ENCODE peak calls at places on chromosomes 12 and 14, in seven cellular contexts. Y is endothelial cell of umbilical vein, X is neural progenitor cell, Z is Karpas-422, B is IMR-90, V is K562, E is NT2/D1. O is an unnamed sample.

GRCh38 chr12:121253638-121254335 is 42.7 kb downstream of the CAMKK2 start:
- DNase-seq in Y (no peak), X (no peak), Z (no peak), B (no peak), V (no peak), E (no peak), O (no peak)

GRCh38 chr12:67256649-67257048 is 12.5 kb upstream of the CAND1 start:
- DNase-seq in Y (no peak), X (no peak), Z (no peak), B (no peak), V (no peak), E (no peak), O (no peak)

GRCh38 chr12:25071366-25071765 is 122.5 kb upstream of the BCAT1 start:
- DNase-seq in Y (peak), X (no peak), Z (no peak), B (no peak), V (no peak), E (no peak), O (no peak)

GRCh38 chr14:103204852-103205540 is 81.7 kb downstream of the TNFAIP2 start:
- DNase-seq in Y (no peak), X (no peak), Z (peak), B (peak), V (peak), E (no peak), O (no peak)

GRCh38 chr12:52181757-52182156 is 10.1 kb downstream of the KRT80 start:
- DNase-seq in Y (no peak), X (peak), Z (no peak), B (peak), V (no peak), E (peak), O (peak)

GRCh38 chr14:76904740-76905569 is 78.7 kb downstream of the LRRC74A start:
- DNase-seq in Y (peak), X (no peak), Z (peak), B (peak), V (no peak), E (no peak), O (peak)

GRCh38 chr14:39607978-39608377 is 175.7 kb upstream of the FBXO33 start:
- DNase-seq in Y (no peak), X (no peak), Z (no peak), B (no peak), V (no peak), E (no peak), O (no peak)

GRCh38 chr14:105168496-105168978 is at the start of gene JAG2:
- DNase-seq in Y (peak), X (peak), Z (peak), B (no peak), V (no peak), E (no peak), O (peak)

GRCh38 chr12:78392918-78393317 is 471.7 kb upstream of the SYT1 start:
- DNase-seq in Y (peak), X (no peak), Z (no peak), B (peak), V (no peak), E (no peak), O (no peak)

GRCh38 chr14:68343534-68344093 is 449.3 kb downstream of the ZFP36L1 start:
- DNase-seq in Y (no peak), X (no peak), Z (no peak), B (no peak), V (no peak), E (no peak), O (no peak)

GRCh38 chr14:80658733-80659132 is 282.8 kb downstream of the CEP128 start:
- DNase-seq in Y (no peak), X (peak), Z (no peak), B (no peak), V (no peak), E (no peak), O (no peak)

GRCh38 chr14:91896419-91896818 is 29.1 kb upstream of the TC2N start:
- DNase-seq in Y (no peak), X (no peak), Z (no peak), B (no peak), V (no peak), E (no peak), O (no peak)

GRCh38 chr12:54337280-54337842 is 12.4 kb downstream of the COPZ1 start:
- DNase-seq in Y (no peak), X (peak), Z (no peak), B (no peak), V (peak), E (no peak), O (peak)

GRCh38 chr12:56979628-56980027 is 22.2 kb upstream of the RDH16 start:
- DNase-seq in Y (no peak), X (no peak), Z (no peak), B (no peak), V (peak), E (no peak), O (peak)

GRCh38 chr12:15621140-15621539 is 168.0 kb downstream of the EPS8 start:
- DNase-seq in Y (peak), X (no peak), Z (no peak), B (no peak), V (no peak), E (no peak), O (no peak)

GRCh38 chr14:51534623-51535022 is 117.1 kb upstream of the FRMD6 start:
- DNase-seq in Y (peak), X (no peak), Z (no peak), B (peak), V (no peak), E (no peak), O (no peak)

GRCh38 chr14:26730929-26731618 is 133.2 kb upstream of the NOVA1 start:
- DNase-seq in Y (peak), X (peak), Z (peak), B (peak), V (peak), E (peak), O (peak)

GRCh38 chr12:106179086-106179485 is 40.3 kb upstream of the NUAK1 start:
- DNase-seq in Y (no peak), X (peak), Z (no peak), B (no peak), V (no peak), E (no peak), O (peak)

GRCh38 chr14:104421401-104421821 is 158.2 kb upstream of the C14orf180 start:
- DNase-seq in Y (no peak), X (no peak), Z (no peak), B (no peak), V (no peak), E (no peak), O (peak)

GRCh38 chr14:70901218-70901772 is 6.0 kb upstream of the PCNX1 start:
- DNase-seq in Y (no peak), X (no peak), Z (no peak), B (peak), V (no peak), E (no peak), O (no peak)

GRCh38 chr14:74836251-74836957 is 39.5 kb downstream of the PROX2 start:
- DNase-seq in Y (no peak), X (no peak), Z (peak), B (peak), V (no peak), E (no peak), O (no peak)

GRCh38 chr14:105931808-105932483 is 405.6 kb downstream of the TMEM121 start:
- DNase-seq in Y (no peak), X (no peak), Z (no peak), B (no peak), V (peak), E (no peak), O (peak)

GRCh38 chr14:72975776-72976175 is 49.5 kb downstream of the DCAF4 start:
- DNase-seq in Y (no peak), X (peak), Z (peak), B (no peak), V (no peak), E (no peak), O (peak)

GRCh38 chr12:91226-91625 is 24.7 kb downstream of the IQSEC3 start:
- DNase-seq in Y (no peak), X (no peak), Z (no peak), B (no peak), V (no peak), E (no peak), O (no peak)

GRCh38 chr12:5260591-5261086 is 171.3 kb upstream of the NTF3 start:
- DNase-seq in Y (no peak), X (no peak), Z (no peak), B (no peak), V (no peak), E (no peak), O (no peak)

GRCh38 chr14:103832046-103832445 is 15.3 kb downstream of the PPP1R13B start:
- DNase-seq in Y (no peak), X (no peak), Z (no peak), B (no peak), V (no peak), E (no peak), O (peak)

GRCh38 chr12:117699575-117699974 is 269.2 kb downstream of the KSR2 start:
- DNase-seq in Y (no peak), X (no peak), Z (no peak), B (no peak), V (no peak), E (no peak), O (no peak)

GRCh38 chr12:76247992-76248391 is 100.2 kb downstream of the BBS10 start:
- DNase-seq in Y (no peak), X (no peak), Z (no peak), B (no peak), V (no peak), E (no peak), O (no peak)

GRCh38 chr12:34404377-34405285 is 382.3 kb downstream of the ALG10 start:
- DNase-seq in Y (no peak), X (no peak), Z (no peak), B (no peak), V (peak), E (no peak), O (peak)

GRCh38 chr14:93160353-93160801 is 24.3 kb downstream of the MOAP1 start:
- DNase-seq in Y (no peak), X (peak), Z (peak), B (no peak), V (peak), E (no peak), O (peak)

GRCh38 chr14:50082784-50083466 is 33.4 kb downstream of the VCPKMT start:
- DNase-seq in Y (no peak), X (no peak), Z (no peak), B (peak), V (no peak), E (no peak), O (no peak)

GRCh38 chr14:32607399-32607798 is 278.3 kb downstream of the AKAP6 start:
- DNase-seq in Y (no peak), X (no peak), Z (no peak), B (no peak), V (no peak), E (no peak), O (no peak)

GRCh38 chr14:36442824-36443241 is 77.2 kb downstream of the NKX2-1 start:
- DNase-seq in Y (no peak), X (peak), Z (no peak), B (no peak), V (no peak), E (peak), O (peak)

GRCh38 chr12:571795-572531 is 91.3 kb downstream of the NINJ2 start:
- DNase-seq in Y (peak), X (no peak), Z (no peak), B (no peak), V (no peak), E (no peak), O (peak)

GRCh38 chr12:113152835-113153814 is 3.6 kb downstream of the CFAP73 start:
- DNase-seq in Y (peak), X (peak), Z (peak), B (peak), V (peak), E (peak), O (peak)
- H3K9ac ChIP-seq in Y (no peak), X (no peak), Z (peak), B (no peak), V (peak), E (peak), O (no peak)

DNA sequence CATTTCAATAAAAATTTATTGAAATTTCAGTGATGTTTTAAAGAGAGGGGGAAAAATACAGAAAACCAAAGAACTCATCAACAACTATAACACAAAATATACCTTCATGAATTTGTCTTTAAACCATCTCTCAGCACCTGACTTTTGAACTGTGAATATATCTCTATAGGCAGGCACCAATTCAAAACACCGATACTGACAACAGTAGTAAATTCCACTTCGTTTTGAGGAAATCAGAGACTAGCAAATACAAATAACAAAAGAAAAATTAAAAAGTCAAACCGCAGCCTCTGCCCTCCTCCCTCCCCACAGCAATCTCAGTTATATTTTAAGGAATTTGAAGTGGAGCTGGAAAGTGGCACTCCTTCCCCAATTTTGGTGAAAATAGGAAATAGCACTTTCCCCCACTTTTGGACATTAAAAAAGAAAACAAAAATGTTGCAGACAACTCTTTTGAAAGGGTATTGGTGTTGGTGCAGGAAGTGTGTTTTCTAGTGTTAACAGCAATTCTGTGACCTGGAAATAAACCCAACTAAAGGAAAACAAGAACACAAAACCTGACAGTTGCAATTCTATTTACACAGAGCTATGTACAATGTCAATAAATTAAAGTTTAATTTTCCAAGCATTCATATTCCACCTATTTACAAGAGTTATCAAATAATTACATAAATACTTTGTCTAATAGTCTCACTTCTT is 13.6 kb downstream of the TBX3 start:
- DNase-seq in Y (peak), X (no peak), Z (no peak), B (no peak), V (no peak), E (no peak), O (no peak)
- H3K9ac ChIP-seq in Y (no peak), X (no peak), Z (no peak), B (peak), V (no peak), E (no peak), O (no peak)

DNA sequence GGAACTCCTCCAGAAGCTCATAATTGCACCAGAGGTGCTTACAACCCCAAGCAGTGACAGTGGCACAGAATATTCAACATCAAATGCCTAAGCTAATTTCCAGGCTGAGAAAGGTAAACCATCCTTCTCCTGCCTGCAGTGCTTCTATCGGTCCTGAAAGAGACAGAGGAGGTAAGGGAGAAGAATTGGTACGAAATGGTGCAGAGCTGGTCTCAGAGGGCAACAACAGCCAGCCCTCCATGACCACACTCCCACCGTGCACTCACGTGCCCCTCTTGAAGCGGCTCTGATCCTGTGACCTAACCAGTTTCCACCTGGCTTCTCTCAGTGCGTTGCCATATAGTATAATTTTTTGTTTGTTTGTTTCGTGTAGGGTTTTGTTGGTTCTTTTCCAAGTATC is 1.5 kb upstream of the ATP2A2 start:
- DNase-seq in Y (no peak), X (peak), Z (no peak), B (no peak), V (no peak), E (no peak), O (peak)
- H3K9ac ChIP-seq in Y (no peak), X (no peak), Z (no peak), B (no peak), V (peak), E (no peak), O (no peak)

GRCh38 chr14:31042300-31042699 is 16.1 kb upstream of the STRN3 start:
- DNase-seq in Y (no peak), X (no peak), Z (no peak), B (no peak), V (no peak), E (no peak), O (no peak)

GRCh38 chr14:31043379-31043778 is 17.2 kb upstream of the STRN3 start:
- DNase-seq in Y (no peak), X (no peak), Z (no peak), B (no peak), V (no peak), E (no peak), O (no peak)

GRCh38 chr14:31045501-31046080 is 19.4 kb upstream of the STRN3 start:
- DNase-seq in Y (no peak), X (no peak), Z (no peak), B (no peak), V (no peak), E (no peak), O (no peak)

GRCh38 chr14:31051023-31051422 is 24.8 kb upstream of the STRN3 start:
- DNase-seq in Y (no peak), X (no peak), Z (no peak), B (no peak), V (no peak), E (no peak), O (no peak)

GRCh38 chr14:31047503-31047902 is 21.3 kb upstream of the STRN3 start:
- DNase-seq in Y (no peak), X (no peak), Z (no peak), B (no peak), V (no peak), E (no peak), O (no peak)
- H3K9ac ChIP-seq in Y (no peak), X (no peak), Z (no peak), B (no peak), V (no peak), E (no peak), O (no peak)

DNA sequence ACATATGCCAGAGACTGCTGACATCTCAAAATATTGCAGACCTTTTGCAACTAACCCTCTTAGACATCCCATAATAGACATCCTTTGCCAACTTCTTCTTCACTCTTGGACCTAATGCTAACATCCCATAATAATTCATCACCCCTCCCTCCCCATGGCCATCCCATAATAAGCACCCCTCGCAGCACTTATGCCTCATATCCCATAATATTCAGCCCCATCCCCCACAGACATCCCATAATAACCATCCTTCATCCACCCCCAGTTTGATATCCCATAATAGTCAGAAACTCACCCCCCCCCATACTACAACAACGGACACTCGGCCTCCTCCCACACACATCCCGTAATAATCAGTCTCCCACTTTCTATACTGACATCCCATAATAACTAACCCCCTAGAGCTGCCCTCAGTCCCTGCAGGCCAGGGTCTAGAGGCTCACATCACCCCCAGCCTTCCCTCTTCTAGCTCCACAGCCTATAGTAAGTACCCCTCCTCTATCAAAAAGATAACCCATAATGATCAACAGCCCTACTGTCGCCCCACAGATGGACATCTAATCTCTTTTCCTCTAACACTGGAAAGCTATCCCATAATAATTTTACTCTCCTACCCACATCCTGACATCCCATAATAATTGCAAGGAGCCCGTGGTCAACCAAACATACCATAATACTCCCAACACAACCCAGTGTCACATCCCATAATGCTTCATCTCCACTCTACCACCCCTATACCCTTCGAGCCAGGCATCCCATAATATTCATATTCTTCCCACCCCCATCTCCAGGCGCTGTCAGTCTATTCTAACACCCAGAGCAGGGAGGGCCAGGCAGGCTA is 792 bp upstream of the CHD4 start:
- DNase-seq in Y (peak), X (peak), Z (peak), B (peak), V (peak), E (no peak), O (peak)
- H3K9ac ChIP-seq in Y (no peak), X (no peak), Z (peak), B (no peak), V (peak), E (no peak), O (no peak)

GRCh38 chr12:95179011-95179410 is 38.3 kb downstream of the FGD6 start:
- DNase-seq in Y (no peak), X (no peak), Z (no peak), B (no peak), V (no peak), E (no peak), O (no peak)
- H3K9ac ChIP-seq in Y (no peak), X (no peak), Z (no peak), B (no peak), V (no peak), E (no peak), O (no peak)

DNA sequence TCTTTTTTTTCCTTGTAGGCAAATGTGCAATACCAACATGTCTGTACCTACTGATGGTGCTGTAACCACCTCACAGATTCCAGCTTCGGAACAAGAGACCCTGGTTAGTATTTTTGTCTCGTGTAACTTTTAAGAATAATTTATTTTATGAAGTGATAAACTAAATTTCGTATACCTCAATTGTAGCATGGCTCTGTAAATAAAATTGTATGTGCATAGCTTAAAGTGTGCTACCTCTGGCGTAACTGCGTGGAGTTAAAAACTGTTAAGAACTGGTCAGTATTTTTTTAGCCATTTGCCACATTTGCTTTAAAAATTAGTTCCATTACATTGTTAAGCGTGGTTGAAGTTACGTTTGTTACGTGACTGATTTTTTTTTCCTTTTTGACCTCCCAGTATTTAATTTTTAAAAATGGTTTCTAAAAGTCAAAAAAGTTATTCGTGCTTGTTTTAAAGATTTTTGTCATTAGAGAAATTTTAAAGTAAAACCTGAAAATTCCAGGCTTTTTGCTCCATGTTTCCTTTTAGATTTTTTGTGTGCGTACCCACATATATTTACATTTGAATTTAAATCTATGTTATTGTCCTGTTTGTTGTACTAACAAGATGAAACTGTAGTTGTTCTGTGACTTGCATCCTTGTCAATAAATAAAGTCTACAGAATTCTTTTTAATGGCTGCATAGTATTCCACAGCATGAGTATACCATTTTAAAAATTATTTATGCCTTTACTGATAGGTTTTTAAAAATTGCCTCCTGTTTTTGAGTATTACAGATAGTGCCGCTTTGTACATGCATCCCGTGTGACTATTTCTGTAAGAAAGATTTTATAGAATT is 1.4 kb downstream of the MDM2 start:
- DNase-seq in Y (no peak), X (no peak), Z (no peak), B (no peak), V (no peak), E (no peak), O (no peak)
- H3K9ac ChIP-seq in Y (peak), X (no peak), Z (peak), B (peak), V (peak), E (peak), O (peak)

GRCh38 chr12:124833693-124834122 is 30.0 kb downstream of the SCARB1 start:
- DNase-seq in Y (no peak), X (peak), Z (no peak), B (no peak), V (no peak), E (peak), O (peak)
- H3K9ac ChIP-seq in Y (no peak), X (no peak), Z (no peak), B (no peak), V (no peak), E (peak), O (no peak)